ENCODE peak calls at places on chromosomes 13 and 19, in five cellular contexts. Y, T, X, V and Z are unnamed samples.

GRCh38 chr19:38913958-38914357 is 2.0 kb upstream of the CCER2 start:
- DNase-seq in Y (no peak), T (no peak), X (no peak), V (no peak), Z (no peak)

GRCh38 chr13:51843529-51843928 is 1.4 kb downstream of the TMEM272 start:
- DNase-seq in Y (no peak), T (no peak), X (no peak), V (no peak), Z (no peak)

GRCh38 chr19:16649734-16650133 is 10.2 kb downstream of the SMIM7 start:
- DNase-seq in Y (no peak), T (no peak), X (no peak), V (no peak), Z (no peak)

GRCh38 chr13:49110122-49110831 is 109.9 kb upstream of the MLNR start:
- DNase-seq in Y (peak), T (peak), X (peak), V (peak), Z (peak)

GRCh38 chr19:56603829-56604228 is 8.7 kb downstream of the ZNF71 start:
- DNase-seq in Y (no peak), T (no peak), X (no peak), V (no peak), Z (no peak)

GRCh38 chr19:58570770-58571574 is 2.2 kb downstream of the MZF1 start:
- DNase-seq in Y (no peak), T (peak), X (peak), V (no peak), Z (no peak)

GRCh38 chr13:85386424-85386823 is 412.8 kb downstream of the SLITRK6 start:
- DNase-seq in Y (peak), T (no peak), X (no peak), V (no peak), Z (no peak)

GRCh38 chr13:82606008-82606407 is 1276.3 kb downstream of the SLITRK1 start:
- DNase-seq in Y (no peak), T (no peak), X (no peak), V (no peak), Z (no peak)

GRCh38 chr19:3245050-3245449 is 20.6 kb downstream of the CELF5 start:
- DNase-seq in Y (no peak), T (no peak), X (no peak), V (no peak), Z (no peak)

GRCh38 chr13:51945149-51945548 is 66.1 kb downstream of the ATP7B start:
- DNase-seq in Y (no peak), T (no peak), X (no peak), V (no peak), Z (no peak)

GRCh38 chr19:925087-925911 is 536 bp upstream of the ARID3A start:
- DNase-seq in Y (peak), T (peak), X (peak), V (peak), Z (no peak)

GRCh38 chr19:13195678-13196077 is 45.5 kb downstream of the IER2 start:
- DNase-seq in Y (peak), T (peak), X (peak), V (no peak), Z (no peak)

GRCh38 chr13:109274188-109274821 is 512.1 kb downstream of the IRS2 start:
- DNase-seq in Y (peak), T (no peak), X (no peak), V (peak), Z (no peak)

GRCh38 chr19:47190167-47190727 is 40.8 kb downstream of the BBC3 start:
- DNase-seq in Y (no peak), T (peak), X (peak), V (peak), Z (no peak)

GRCh38 chr19:2341987-2342386 is 13.5 kb downstream of the SPPL2B start:
- DNase-seq in Y (no peak), T (no peak), X (no peak), V (no peak), Z (no peak)

GRCh38 chr19:18999896-19000620 is 33.3 kb downstream of the SUGP2 start:
- DNase-seq in Y (peak), T (no peak), X (no peak), V (no peak), Z (no peak)

GRCh38 chr19:4035582-4035981 is 28.0 kb downstream of the PIAS4 start:
- DNase-seq in Y (no peak), T (no peak), X (no peak), V (no peak), Z (no peak)

GRCh38 chr19:58558066-58558622 is at the start of gene UBE2M:
- DNase-seq in Y (no peak), T (peak), X (peak), V (no peak), Z (no peak)

GRCh38 chr19:10389863-10390262 is 9.5 kb upstream of the TYK2 start:
- DNase-seq in Y (peak), T (no peak), X (no peak), V (no peak), Z (no peak)

GRCh38 chr13:91347212-91347995 is at the start of gene MIR17HG:
- DNase-seq in Y (peak), T (peak), X (peak), V (peak), Z (peak)

GRCh38 chr13:91346062-91346461 is 1.4 kb upstream of the MIR17HG start:
- DNase-seq in Y (no peak), T (no peak), X (no peak), V (no peak), Z (no peak)

GRCh38 chr13:91348906-91349435 is 1.5 kb downstream of the MIR17HG start:
- DNase-seq in Y (peak), T (peak), X (peak), V (peak), Z (peak)

GRCh38 chr13:91347996-91348905 is 764 bp downstream of the MIR17HG start:
- DNase-seq in Y (peak), T (peak), X (peak), V (no peak), Z (no peak)

GRCh38 chr13:91346848-91347211 is 657 bp upstream of the MIR17HG start:
- DNase-seq in Y (peak), T (peak), X (peak), V (no peak), Z (no peak)
- H3K27ac ChIP-seq in Y (peak), T (peak), X (peak), V (peak), Z (peak)

GRCh38 chr13:110523180-110523579 is 38.3 kb downstream of the RAB20 start:
- DNase-seq in Y (no peak), T (no peak), X (no peak), V (no peak), Z (no peak)

GRCh38 chr13:110528371-110528770 is 33.2 kb downstream of the RAB20 start:
- DNase-seq in Y (no peak), T (no peak), X (no peak), V (no peak), Z (no peak)

GRCh38 chr13:110524484-110525254 is 36.9 kb downstream of the RAB20 start:
- DNase-seq in Y (no peak), T (peak), X (peak), V (no peak), Z (no peak)

GRCh38 chr13:110523838-110524237 is 37.7 kb downstream of the RAB20 start:
- DNase-seq in Y (no peak), T (no peak), X (no peak), V (no peak), Z (no peak)

DNA sequence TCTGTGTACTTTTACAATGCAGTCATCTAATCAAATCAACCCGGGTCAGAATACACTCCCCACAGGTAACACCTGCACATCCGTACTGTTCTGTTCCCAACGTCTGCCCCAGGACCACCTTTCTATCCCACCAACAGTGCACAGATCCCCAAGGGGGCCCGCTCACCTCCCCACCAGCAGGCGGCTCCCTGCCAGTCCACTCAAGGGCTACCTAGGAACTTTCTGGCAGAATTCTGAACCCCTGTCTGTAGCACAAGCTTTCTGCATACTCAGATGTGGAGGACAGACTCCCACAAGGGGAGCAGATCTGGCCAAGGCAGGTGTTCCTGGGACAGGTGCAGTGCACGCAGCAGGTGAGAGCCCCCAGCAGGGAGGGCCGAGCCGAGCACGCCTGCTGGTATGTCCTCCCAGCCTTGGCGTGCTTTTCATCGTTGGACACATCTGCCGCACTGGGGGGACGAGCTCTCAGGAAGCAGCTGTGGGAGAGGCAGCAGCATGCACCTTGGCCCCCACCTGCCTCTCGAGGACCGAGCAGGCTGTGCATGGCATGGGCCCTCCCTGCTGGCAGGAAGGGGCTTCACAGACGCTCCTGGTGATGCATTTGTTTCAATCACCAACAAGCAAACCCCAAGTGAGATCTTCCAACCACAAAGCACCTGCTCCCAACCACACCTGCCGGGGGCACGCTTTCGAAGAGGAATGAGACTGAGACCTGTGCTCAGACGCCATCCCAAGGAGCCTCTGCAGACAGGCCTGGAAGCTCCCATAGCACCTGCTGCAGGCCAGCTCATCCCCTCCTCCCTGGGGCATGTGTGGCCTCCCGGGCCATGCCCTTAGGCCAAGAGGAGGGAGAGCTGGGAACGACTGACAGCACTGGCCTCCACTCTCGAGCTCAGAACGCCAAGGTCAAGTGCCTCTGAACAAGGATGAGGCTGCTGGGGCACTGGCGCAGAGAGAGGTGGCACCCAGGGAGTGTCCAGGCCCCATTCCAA is 35.9 kb downstream of the RAB20 start:
- DNase-seq in Y (no peak), T (peak), X (no peak), V (no peak), Z (no peak)
- TF ChIP-seq CTCF in Y (no peak), T (peak), X (no peak), V (no peak), Z (no peak)

GRCh38 chr19:33263325-33264023 is 37.8 kb upstream of the SLC7A10 start:
- DNase-seq in Y (no peak), T (no peak), X (no peak), V (no peak), Z (no peak)

GRCh38 chr19:33261511-33262192 is 36.0 kb upstream of the SLC7A10 start:
- DNase-seq in Y (no peak), T (no peak), X (no peak), V (no peak), Z (no peak)

GRCh38 chr19:33257828-33258227 is 32.2 kb upstream of the SLC7A10 start:
- DNase-seq in Y (no peak), T (no peak), X (no peak), V (no peak), Z (no peak)

GRCh38 chr19:33259532-33259931 is 33.9 kb upstream of the SLC7A10 start:
- DNase-seq in Y (no peak), T (no peak), X (no peak), V (no peak), Z (no peak)

GRCh38 chr19:33260628-33261418 is 35.2 kb upstream of the SLC7A10 start:
- DNase-seq in Y (no peak), T (no peak), X (no peak), V (no peak), Z (no peak)
- H3K27ac ChIP-seq in Y (no peak), T (no peak), X (no peak), V (no peak), Z (no peak)

DNA sequence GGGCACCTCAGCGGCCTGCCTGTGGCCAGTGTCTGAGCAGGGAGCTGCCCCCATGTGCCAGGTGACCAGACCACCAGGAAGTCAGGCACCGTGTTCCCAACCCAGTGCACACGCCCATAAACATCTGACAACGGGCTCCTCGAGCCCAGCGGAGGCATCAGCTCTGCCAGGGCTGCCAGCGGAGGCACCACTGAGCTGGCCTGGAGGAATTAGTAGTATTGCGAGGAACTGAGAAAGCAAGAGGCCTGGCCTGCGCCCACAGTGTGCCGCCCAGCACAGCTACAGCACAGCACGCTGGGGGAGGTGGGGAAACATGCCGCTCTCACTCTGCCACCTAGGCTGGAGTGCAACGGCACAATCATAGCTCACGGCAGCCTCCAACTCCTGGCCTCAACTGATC is 44.6 kb downstream of the ANKRD27 start:
- DNase-seq in Y (no peak), T (no peak), X (no peak), V (no peak), Z (no peak)
- TF ChIP-seq CTCF in Y (no peak), T (no peak), X (no peak), V (no peak), Z (no peak)

GRCh38 chr13:42228527-42228926 is 43.4 kb upstream of the AKAP11 start:
- DNase-seq in Y (no peak), T (no peak), X (no peak), V (no peak), Z (no peak)
- H3K27ac ChIP-seq in Y (peak), T (no peak), X (no peak), V (no peak), Z (no peak)

GRCh38 chr19:42323473-42323851 is 2.0 kb upstream of the MEGF8 start:
- DNase-seq in Y (peak), T (peak), X (no peak), V (no peak), Z (no peak)

GRCh38 chr19:42325308-42325895 is at the start of gene MEGF8:
- DNase-seq in Y (peak), T (peak), X (peak), V (peak), Z (peak)

GRCh38 chr19:42323852-42324654 is 1.4 kb upstream of the MEGF8 start:
- DNase-seq in Y (peak), T (peak), X (peak), V (no peak), Z (no peak)

GRCh38 chr19:42325896-42326771 is 699 bp downstream of the MEGF8 start:
- DNase-seq in Y (no peak), T (no peak), X (no peak), V (no peak), Z (no peak)

DNA sequence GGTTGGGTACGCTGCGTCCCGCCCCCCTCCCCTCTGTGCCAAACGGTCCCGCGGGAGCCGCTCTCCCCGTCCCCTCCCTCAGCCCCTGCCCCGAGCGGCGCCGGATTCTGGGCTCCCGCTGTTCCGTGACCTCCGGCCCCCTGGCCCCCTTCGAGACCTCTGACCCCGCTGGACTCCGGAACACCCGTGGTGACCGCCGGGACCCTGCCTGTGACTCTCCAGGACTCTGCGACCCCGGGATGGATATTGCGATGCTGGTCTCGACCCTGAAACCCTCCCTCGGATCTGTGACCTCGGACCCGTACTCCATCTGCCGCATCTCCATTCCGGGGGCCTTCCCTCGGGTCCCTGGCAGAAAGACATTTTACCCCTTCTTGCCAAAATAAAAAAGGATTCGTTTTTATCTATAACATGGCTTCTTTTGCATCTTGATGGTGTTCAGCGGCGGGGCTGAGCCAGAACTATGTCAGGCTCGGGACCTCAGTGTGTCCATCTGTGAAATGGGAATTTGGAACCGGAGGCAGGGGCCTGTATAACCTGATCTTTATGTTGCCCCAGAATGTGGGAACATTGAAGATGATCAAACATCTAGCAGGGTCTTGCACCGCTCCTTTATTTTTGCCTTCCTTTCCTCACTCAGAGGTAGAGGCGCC is 654 bp upstream of the MEGF8 start:
- DNase-seq in Y (peak), T (peak), X (no peak), V (no peak), Z (no peak)
- TF ChIP-seq CTCF in Y (no peak), T (peak), X (no peak), V (peak), Z (no peak)

DNA sequence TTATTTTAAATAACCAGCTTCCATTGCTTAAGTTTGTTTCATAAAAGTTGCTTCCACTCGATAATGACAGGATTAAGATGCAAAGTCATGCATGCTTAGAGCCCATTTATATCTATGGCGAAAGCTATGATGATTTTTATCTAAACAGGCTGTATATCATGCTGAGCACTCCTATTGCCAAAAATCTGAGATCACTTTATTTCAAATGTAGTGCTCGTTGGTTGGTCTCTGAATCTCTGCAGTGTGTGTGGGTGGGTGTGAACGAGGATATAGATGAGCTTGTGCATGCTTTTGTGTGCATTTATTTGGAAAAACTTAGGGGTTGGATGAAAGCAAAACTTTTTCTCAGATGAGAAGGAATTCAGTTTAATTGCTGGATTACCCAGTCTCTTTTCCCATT is 27.0 kb upstream of the ARGLU1 start:
- DNase-seq in Y (no peak), T (no peak), X (no peak), V (no peak), Z (no peak)
- H3K27ac ChIP-seq in Y (no peak), T (no peak), X (no peak), V (no peak), Z (no peak)

GRCh38 chr13:74794582-74794981 is 660.4 kb upstream of the KLF12 start:
- DNase-seq in Y (no peak), T (no peak), X (no peak), V (no peak), Z (no peak)
- TF ChIP-seq CTCF in Y (peak), T (no peak), X (no peak), V (no peak), Z (no peak)